ENCODE peak calls at places on chromosomes 3 and 15, in six cellular contexts. One of them, this sample, is unnamed.

GRCh38 chr3:10759495-10759894 is 56.5 kb upstream of the SLC6A11 start:
- DNase-seq in CD8-positive, alpha-beta memory T cell: no peak
- DNase-seq in GM12865: no peak
- DNase-seq in Jurkat, Clone E6-1: no peak
- DNase-seq in HAP-1: no peak
- DNase-seq in CD4-positive, CD25-positive, alpha-beta regulatory T cell: no peak
- DNase-seq in this sample: no peak

GRCh38 chr15:100476805-100477204 is 51.9 kb downstream of the CERS3 start:
- DNase-seq in CD8-positive, alpha-beta memory T cell: no peak
- DNase-seq in GM12865: no peak
- DNase-seq in Jurkat, Clone E6-1: no peak
- DNase-seq in HAP-1: no peak
- DNase-seq in CD4-positive, CD25-positive, alpha-beta regulatory T cell: no peak
- DNase-seq in this sample: no peak

GRCh38 chr3:44208568-44208967 is 33.1 kb upstream of the TOPAZ1 start:
- DNase-seq in CD8-positive, alpha-beta memory T cell: no peak
- DNase-seq in GM12865: no peak
- DNase-seq in Jurkat, Clone E6-1: no peak
- DNase-seq in HAP-1: no peak
- DNase-seq in CD4-positive, CD25-positive, alpha-beta regulatory T cell: no peak
- DNase-seq in this sample: no peak

GRCh38 chr3:141368062-141368924 is at the start of gene ZBTB38:
- DNase-seq in CD8-positive, alpha-beta memory T cell: no peak
- DNase-seq in GM12865: peak; percentile 85
- DNase-seq in Jurkat, Clone E6-1: no peak
- DNase-seq in HAP-1: peak; percentile 43
- DNase-seq in CD4-positive, CD25-positive, alpha-beta regulatory T cell: no peak
- DNase-seq in this sample: peak; percentile 15

GRCh38 chr3:130854208-130854864 is 39.5 kb upstream of the ATP2C1 start:
- DNase-seq in CD8-positive, alpha-beta memory T cell: no peak
- DNase-seq in GM12865: peak; percentile 72
- DNase-seq in Jurkat, Clone E6-1: no peak
- DNase-seq in HAP-1: no peak
- DNase-seq in CD4-positive, CD25-positive, alpha-beta regulatory T cell: peak; percentile 16
- DNase-seq in this sample: no peak

GRCh38 chr3:149832086-149832485 is 19.1 kb downstream of the RNF13 start:
- DNase-seq in CD8-positive, alpha-beta memory T cell: no peak
- DNase-seq in GM12865: no peak
- DNase-seq in Jurkat, Clone E6-1: no peak
- DNase-seq in HAP-1: no peak
- DNase-seq in CD4-positive, CD25-positive, alpha-beta regulatory T cell: no peak
- DNase-seq in this sample: no peak

GRCh38 chr15:25327671-25328070 is 111.2 kb downstream of the UBE3A start:
- DNase-seq in CD8-positive, alpha-beta memory T cell: no peak
- DNase-seq in GM12865: no peak
- DNase-seq in Jurkat, Clone E6-1: no peak
- DNase-seq in HAP-1: no peak
- DNase-seq in CD4-positive, CD25-positive, alpha-beta regulatory T cell: no peak
- DNase-seq in this sample: no peak

GRCh38 chr3:45084361-45084760 is 58.3 kb downstream of the CLEC3B start:
- DNase-seq in CD8-positive, alpha-beta memory T cell: no peak
- DNase-seq in GM12865: no peak
- DNase-seq in Jurkat, Clone E6-1: no peak
- DNase-seq in HAP-1: no peak
- DNase-seq in CD4-positive, CD25-positive, alpha-beta regulatory T cell: no peak
- DNase-seq in this sample: no peak

GRCh38 chr3:13009132-13009945 is 63.9 kb downstream of the IQSEC1 start:
- DNase-seq in CD8-positive, alpha-beta memory T cell: peak; percentile 39
- DNase-seq in GM12865: peak; percentile 91
- DNase-seq in Jurkat, Clone E6-1: no peak
- DNase-seq in HAP-1: no peak
- DNase-seq in CD4-positive, CD25-positive, alpha-beta regulatory T cell: peak; percentile 78
- DNase-seq in this sample: no peak

DNA sequence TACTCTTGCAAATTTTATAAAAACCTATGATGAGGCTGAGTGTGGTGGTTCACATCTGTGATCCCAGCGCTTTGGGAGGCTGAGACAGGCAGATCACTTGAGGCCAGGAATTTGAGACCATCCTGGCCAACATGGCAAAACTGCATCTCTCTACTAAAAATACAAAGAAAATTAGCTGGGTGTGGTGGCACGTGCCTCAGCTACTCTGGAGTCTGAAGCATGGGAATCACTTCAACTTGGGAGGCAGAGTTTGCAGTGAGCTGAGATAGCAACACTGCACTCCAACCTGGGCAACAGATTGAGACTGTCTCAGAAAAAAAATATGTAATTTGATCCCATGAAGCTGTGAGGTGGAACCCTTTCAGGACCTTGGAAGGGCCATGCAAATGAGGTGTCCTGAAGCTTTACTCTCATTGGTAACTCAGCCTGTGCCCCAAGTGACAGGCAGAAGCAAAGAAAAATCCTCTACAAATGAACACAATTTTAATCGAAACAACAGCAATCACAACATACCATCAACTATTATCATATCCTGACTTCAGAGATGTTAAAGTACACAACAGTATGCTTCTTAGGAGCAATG is 84.6 kb upstream of the CDV3 start:
- DNase-seq in CD8-positive, alpha-beta memory T cell: no peak
- DNase-seq in GM12865: peak; percentile 70
- DNase-seq in Jurkat, Clone E6-1: peak; percentile 52
- DNase-seq in HAP-1: no peak
- DNase-seq in CD4-positive, CD25-positive, alpha-beta regulatory T cell: peak; percentile 63
- DNase-seq in this sample: no peak
- H3K4me3 ChIP-seq in CD8-positive, alpha-beta memory T cell: no peak overlapping the region
- H3K4me3 ChIP-seq in GM12865: peak overlapping the region; percentile 52
- H3K4me3 ChIP-seq in Jurkat, Clone E6-1: no peak overlapping the region
- H3K4me3 ChIP-seq in HAP-1: no peak overlapping the region
- H3K4me3 ChIP-seq in CD4-positive, CD25-positive, alpha-beta regulatory T cell: peak overlapping the region; percentile 79
- H3K4me3 ChIP-seq in this sample: no peak overlapping the region

DNA sequence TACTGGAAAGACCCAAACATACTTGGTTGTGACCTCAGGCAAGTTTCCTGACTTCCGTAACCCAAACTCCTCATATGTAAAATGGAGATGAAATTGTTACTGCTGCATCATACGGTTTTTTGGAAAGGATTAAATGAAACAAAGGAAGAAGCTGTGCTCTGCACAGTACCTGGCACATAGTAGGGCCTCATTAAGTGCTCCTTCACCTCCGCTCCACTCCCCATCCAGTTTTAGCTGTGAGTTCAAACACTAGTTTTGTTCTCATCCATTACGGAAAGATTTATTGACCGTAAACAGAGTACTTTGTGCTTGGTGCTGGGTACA is 381 bp upstream of the ICE2 start:
- DNase-seq in CD8-positive, alpha-beta memory T cell: no peak
- DNase-seq in GM12865: no peak
- DNase-seq in Jurkat, Clone E6-1: no peak
- DNase-seq in HAP-1: no peak
- DNase-seq in CD4-positive, CD25-positive, alpha-beta regulatory T cell: no peak
- DNase-seq in this sample: no peak
- H3K4me3 ChIP-seq in CD8-positive, alpha-beta memory T cell: peak overlapping the region; percentile 92
- H3K4me3 ChIP-seq in GM12865: peak overlapping the region; percentile 92
- H3K4me3 ChIP-seq in Jurkat, Clone E6-1: peak overlapping the region; percentile 93
- H3K4me3 ChIP-seq in HAP-1: peak overlapping the region; percentile 85
- H3K4me3 ChIP-seq in CD4-positive, CD25-positive, alpha-beta regulatory T cell: peak overlapping the region; percentile 99
- H3K4me3 ChIP-seq in this sample: peak overlapping the region; percentile 83

GRCh38 chr3:137770066-137770805 is 6.1 kb downstream of the SOX14 start:
- DNase-seq in CD8-positive, alpha-beta memory T cell: no peak
- DNase-seq in GM12865: no peak
- DNase-seq in Jurkat, Clone E6-1: no peak
- DNase-seq in HAP-1: no peak
- DNase-seq in CD4-positive, CD25-positive, alpha-beta regulatory T cell: no peak
- DNase-seq in this sample: no peak
- H3K4me3 ChIP-seq in CD8-positive, alpha-beta memory T cell: no peak overlapping the region
- H3K4me3 ChIP-seq in GM12865: no peak overlapping the region
- H3K4me3 ChIP-seq in Jurkat, Clone E6-1: no peak overlapping the region
- H3K4me3 ChIP-seq in HAP-1: no peak overlapping the region
- H3K4me3 ChIP-seq in CD4-positive, CD25-positive, alpha-beta regulatory T cell: no peak overlapping the region
- H3K4me3 ChIP-seq in this sample: no peak overlapping the region

GRCh38 chr3:40753371-40753770 is 228.6 kb downstream of the ZNF621 start:
- DNase-seq in CD8-positive, alpha-beta memory T cell: no peak
- DNase-seq in GM12865: no peak
- DNase-seq in Jurkat, Clone E6-1: no peak
- DNase-seq in HAP-1: no peak
- DNase-seq in CD4-positive, CD25-positive, alpha-beta regulatory T cell: no peak
- DNase-seq in this sample: no peak

GRCh38 chr3:40753956-40754355 is 229.2 kb downstream of the ZNF621 start:
- DNase-seq in CD8-positive, alpha-beta memory T cell: no peak
- DNase-seq in GM12865: no peak
- DNase-seq in Jurkat, Clone E6-1: no peak
- DNase-seq in HAP-1: no peak
- DNase-seq in CD4-positive, CD25-positive, alpha-beta regulatory T cell: no peak
- DNase-seq in this sample: no peak

GRCh38 chr3:40752492-40752891 is 227.7 kb downstream of the ZNF621 start:
- DNase-seq in CD8-positive, alpha-beta memory T cell: no peak
- DNase-seq in GM12865: no peak
- DNase-seq in Jurkat, Clone E6-1: no peak
- DNase-seq in HAP-1: no peak
- DNase-seq in CD4-positive, CD25-positive, alpha-beta regulatory T cell: no peak
- DNase-seq in this sample: no peak

GRCh38 chr3:40754966-40755365 is 230.2 kb downstream of the ZNF621 start:
- DNase-seq in CD8-positive, alpha-beta memory T cell: no peak
- DNase-seq in GM12865: peak; percentile 11
- DNase-seq in Jurkat, Clone E6-1: no peak
- DNase-seq in HAP-1: no peak
- DNase-seq in CD4-positive, CD25-positive, alpha-beta regulatory T cell: no peak
- DNase-seq in this sample: no peak

GRCh38 chr3:40756500-40756899 is 231.7 kb downstream of the ZNF621 start:
- DNase-seq in CD8-positive, alpha-beta memory T cell: no peak
- DNase-seq in GM12865: no peak
- DNase-seq in Jurkat, Clone E6-1: no peak
- DNase-seq in HAP-1: no peak
- DNase-seq in CD4-positive, CD25-positive, alpha-beta regulatory T cell: no peak
- DNase-seq in this sample: no peak
- H3K4me3 ChIP-seq in CD8-positive, alpha-beta memory T cell: no peak overlapping the region
- H3K4me3 ChIP-seq in GM12865: no peak overlapping the region
- H3K4me3 ChIP-seq in Jurkat, Clone E6-1: no peak overlapping the region
- H3K4me3 ChIP-seq in HAP-1: no peak overlapping the region
- H3K4me3 ChIP-seq in CD4-positive, CD25-positive, alpha-beta regulatory T cell: no peak overlapping the region
- H3K4me3 ChIP-seq in this sample: no peak overlapping the region

GRCh38 chr15:89809093-89809786 is 5.4 kb downstream of the ANPEP start:
- DNase-seq in CD8-positive, alpha-beta memory T cell: no peak
- DNase-seq in GM12865: no peak
- DNase-seq in Jurkat, Clone E6-1: no peak
- DNase-seq in HAP-1: no peak
- DNase-seq in CD4-positive, CD25-positive, alpha-beta regulatory T cell: no peak
- DNase-seq in this sample: no peak

GRCh38 chr15:89812126-89812846 is 2.4 kb downstream of the ANPEP start:
- DNase-seq in CD8-positive, alpha-beta memory T cell: no peak
- DNase-seq in GM12865: no peak
- DNase-seq in Jurkat, Clone E6-1: no peak
- DNase-seq in HAP-1: no peak
- DNase-seq in CD4-positive, CD25-positive, alpha-beta regulatory T cell: no peak
- DNase-seq in this sample: no peak

GRCh38 chr15:89812847-89813320 is 1.8 kb downstream of the ANPEP start:
- DNase-seq in CD8-positive, alpha-beta memory T cell: no peak
- DNase-seq in GM12865: no peak
- DNase-seq in Jurkat, Clone E6-1: no peak
- DNase-seq in HAP-1: no peak
- DNase-seq in CD4-positive, CD25-positive, alpha-beta regulatory T cell: no peak
- DNase-seq in this sample: no peak

GRCh38 chr15:89809787-89810148 is 4.9 kb downstream of the ANPEP start:
- DNase-seq in CD8-positive, alpha-beta memory T cell: no peak
- DNase-seq in GM12865: no peak
- DNase-seq in Jurkat, Clone E6-1: no peak
- DNase-seq in HAP-1: no peak
- DNase-seq in CD4-positive, CD25-positive, alpha-beta regulatory T cell: no peak
- DNase-seq in this sample: no peak

DNA sequence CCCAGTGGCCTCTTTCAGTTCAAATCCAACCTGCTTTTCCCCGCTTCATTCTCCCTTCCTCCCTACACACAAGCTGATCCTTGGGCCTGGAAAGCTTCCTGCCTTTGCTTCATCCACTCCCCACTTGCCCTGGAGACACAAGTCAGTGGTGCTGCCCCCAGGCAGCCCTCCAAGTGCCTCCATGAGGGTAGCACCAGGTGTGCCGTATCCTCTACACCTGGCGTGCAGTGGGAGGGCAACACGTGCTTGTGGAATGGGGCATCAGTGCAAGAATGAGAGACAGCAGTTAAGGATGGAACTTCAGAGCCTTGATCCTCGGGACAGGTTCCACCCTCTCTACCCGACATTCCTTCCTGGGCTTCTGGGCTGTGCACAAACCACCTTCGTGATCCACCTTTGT is 3.8 kb downstream of the ANPEP start:
- DNase-seq in CD8-positive, alpha-beta memory T cell: no peak
- DNase-seq in GM12865: no peak
- DNase-seq in Jurkat, Clone E6-1: no peak
- DNase-seq in HAP-1: no peak
- DNase-seq in CD4-positive, CD25-positive, alpha-beta regulatory T cell: no peak
- DNase-seq in this sample: no peak
- H3K4me3 ChIP-seq in CD8-positive, alpha-beta memory T cell: no peak overlapping the region
- H3K4me3 ChIP-seq in GM12865: no peak overlapping the region
- H3K4me3 ChIP-seq in Jurkat, Clone E6-1: no peak overlapping the region
- H3K4me3 ChIP-seq in HAP-1: no peak overlapping the region
- H3K4me3 ChIP-seq in CD4-positive, CD25-positive, alpha-beta regulatory T cell: no peak overlapping the region
- H3K4me3 ChIP-seq in this sample: no peak overlapping the region

DNA sequence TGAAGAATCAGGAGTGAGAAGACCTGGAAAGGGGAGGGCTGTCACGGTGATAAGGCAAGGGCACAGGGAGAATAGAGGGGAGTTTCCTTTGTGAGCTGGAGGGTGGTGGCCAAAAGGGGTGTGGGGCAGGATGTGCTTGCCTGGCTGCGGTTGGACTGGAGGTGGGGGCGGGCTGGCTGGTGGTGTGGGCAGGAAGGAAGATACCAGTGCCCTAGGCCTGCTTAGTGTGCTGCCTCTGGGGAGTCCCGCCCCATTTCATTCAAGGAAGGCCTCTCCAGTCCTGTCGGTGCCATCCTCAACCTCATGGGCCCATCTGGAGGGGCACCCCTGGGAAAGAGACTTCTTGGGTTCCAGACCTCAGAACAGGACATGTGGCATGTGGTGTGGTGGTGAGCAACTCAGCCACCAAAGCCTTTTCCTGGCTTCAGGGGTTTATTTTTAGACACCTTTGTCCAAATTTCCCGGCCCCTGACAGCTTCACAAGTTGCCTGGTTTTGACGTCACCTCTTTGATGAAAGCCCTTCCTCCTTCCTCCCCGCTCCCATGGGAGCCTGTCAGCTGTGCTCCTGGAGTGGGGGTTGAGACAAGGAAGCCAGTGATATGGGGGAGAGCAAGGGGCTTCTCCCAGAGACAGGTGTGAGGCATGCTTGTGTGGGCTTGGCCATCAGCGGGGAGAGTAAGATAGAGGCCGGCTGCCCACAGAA is 15.6 kb downstream of the TEX264 start:
- DNase-seq in CD8-positive, alpha-beta memory T cell: peak; percentile 75
- DNase-seq in GM12865: peak; percentile 91
- DNase-seq in Jurkat, Clone E6-1: peak; percentile 91
- DNase-seq in HAP-1: no peak
- DNase-seq in CD4-positive, CD25-positive, alpha-beta regulatory T cell: peak; percentile 97
- DNase-seq in this sample: peak; percentile 73
- H3K4me3 ChIP-seq in CD8-positive, alpha-beta memory T cell: peak overlapping the region; percentile 70
- H3K4me3 ChIP-seq in GM12865: no peak overlapping the region
- H3K4me3 ChIP-seq in Jurkat, Clone E6-1: peak overlapping the region; percentile 41
- H3K4me3 ChIP-seq in HAP-1: no peak overlapping the region
- H3K4me3 ChIP-seq in CD4-positive, CD25-positive, alpha-beta regulatory T cell: peak overlapping the region; percentile 67
- H3K4me3 ChIP-seq in this sample: peak overlapping the region; percentile 30

This sample was measured in naive thymus-derived CD4-positive, alpha-beta T cell.